ENCODE peak calls at places on chromosomes 2 and 18, in five cellular contexts. Q is fibroblast of pulmonary artery, V is GM10248, H is MM.1S, N is fibroblast of mammary gland. X is an unnamed sample.

GRCh38 chr2:46493241-46493970 is 14.0 kb downstream of the TMEM247 start:
- DNase-seq in Q (peak; percentile 69), V (peak; percentile 80), H (peak; percentile 85), N (peak; percentile 46), X (peak; percentile 67)

GRCh38 chr2:233794128-233794658 is 16.1 kb downstream of the MROH2A start:
- DNase-seq in Q (no peak), V (no peak), H (no peak), N (no peak), X (no peak)

GRCh38 chr18:62957885-62958472 is 242.6 kb downstream of the PHLPP1 start:
- DNase-seq in Q (peak; percentile 66), V (no peak), H (peak; percentile 73), N (peak; percentile 55), X (peak; percentile 59)

GRCh38 chr2:173030541-173031485 is 44.8 kb upstream of the MAP3K20 start:
- DNase-seq in Q (no peak), V (no peak), H (no peak), N (no peak), X (no peak)

GRCh38 chr2:63463142-63463541 is 125.1 kb downstream of the WDPCP start:
- DNase-seq in Q (no peak), V (no peak), H (no peak), N (no peak), X (no peak)

GRCh38 chr2:181058378-181059269 is 78.2 kb downstream of the UBE2E3 start:
- DNase-seq in Q (peak; percentile 44), V (no peak), H (peak; percentile 70), N (peak; percentile 62), X (peak; percentile 70)

GRCh38 chr2:236855866-236856855 is 229.5 kb upstream of the COPS8 start:
- DNase-seq in Q (no peak), V (no peak), H (no peak), N (no peak), X (no peak)

GRCh38 chr2:232537079-232537478 is 2.4 kb upstream of the CHRNG start:
- DNase-seq in Q (no peak), V (no peak), H (no peak), N (no peak), X (no peak)

GRCh38 chr2:73290049-73290839 is 3.1 kb downstream of the EGR4 start:
- DNase-seq in Q (peak; percentile 51), V (peak; percentile 54), H (peak; percentile 56), N (peak; percentile 46), X (peak; percentile 48)
- TF ChIP-seq CTCF in Q (peak; percentile 86), V (peak; percentile 85), H (peak; percentile 75), N (peak; percentile 74), X (peak; percentile 74)

DNA sequence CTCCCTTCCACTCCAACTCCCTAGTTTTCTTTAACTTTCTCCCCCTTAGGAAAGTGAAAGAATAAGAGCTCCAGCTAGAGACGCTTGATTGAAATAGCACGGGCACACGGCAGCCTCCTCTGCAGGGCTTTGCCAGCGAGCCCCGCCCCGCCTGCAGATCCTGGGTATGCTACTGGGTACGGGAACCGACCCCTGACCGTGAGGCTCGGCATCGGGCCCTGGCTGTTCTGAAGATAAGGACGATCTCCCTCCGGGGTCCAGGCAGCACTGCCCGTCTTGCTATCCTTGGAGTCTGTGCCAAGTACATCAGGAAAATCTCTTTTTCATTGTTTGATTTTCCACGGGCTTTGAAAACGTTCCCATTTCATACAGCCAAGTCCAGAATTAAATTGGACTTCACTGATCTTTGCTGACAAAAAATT is 284.5 kb downstream of the MTX2 start:
- DNase-seq in Q (peak; percentile 55), V (no peak), H (peak; percentile 65), N (peak; percentile 72), X (peak; percentile 74)
- TF ChIP-seq CTCF in Q (peak; percentile 11), V (no peak), H (no peak), N (peak; percentile 32), X (peak; percentile 1)

GRCh38 chr2:111978452-111979170 is 76.5 kb upstream of the TMEM87B start:
- DNase-seq in Q (no peak), V (no peak), H (no peak), N (no peak), X (no peak)
- TF ChIP-seq CTCF in Q (no peak), V (no peak), H (no peak), N (no peak), X (no peak)

GRCh38 chr2:164498841-164499240 is 122.4 kb downstream of the GRB14 start:
- DNase-seq in Q (no peak), V (no peak), H (no peak), N (no peak), X (no peak)

DNA sequence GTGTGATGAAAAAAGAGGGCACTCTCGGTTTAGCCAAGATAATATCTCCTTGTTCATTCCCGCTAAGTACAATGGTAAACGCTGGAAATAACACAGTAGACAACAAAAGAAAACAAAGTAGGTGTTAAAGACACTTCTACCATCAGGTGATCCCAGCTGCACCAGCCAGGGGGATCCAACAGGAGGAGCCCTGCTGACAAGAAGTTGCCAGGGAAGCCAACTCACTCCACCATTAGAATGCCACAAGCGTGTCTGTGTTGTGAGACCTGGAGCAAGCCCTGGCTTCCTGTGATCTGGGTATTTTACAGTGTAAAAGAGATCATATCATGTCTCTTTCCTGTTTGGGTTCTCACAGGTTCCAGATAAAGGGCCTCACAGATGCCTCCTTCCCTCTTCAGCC is 117.0 kb downstream of the GRB14 start:
- DNase-seq in Q (no peak), V (no peak), H (no peak), N (no peak), X (no peak)
- TF ChIP-seq CTCF in Q (no peak), V (no peak), H (peak; percentile 23), N (peak; percentile 30), X (peak; percentile 37)

X was measured in cardiac fibroblast.